ENCODE peak calls at places on chromosome 2, in ten cellular contexts. One of them, this sample, is unnamed.

GRCh38 chr2:110657721-110658305 is 20.1 kb downstream of the BUB1 start:
- DNase-seq in Peyer's patch: no peak
- DNase-seq in GM20000: no peak
- DNase-seq in dorsolateral prefrontal cortex: no peak
- DNase-seq in mammary epithelial cell: no peak
- DNase-seq in MCF 10A: no peak
- DNase-seq in kidney: no peak
- DNase-seq in brain microvascular endothelial cell: no peak
- DNase-seq in neural crest cell: no peak
- DNase-seq in PC-3: no peak
- DNase-seq in this sample: no peak

GRCh38 chr2:12442627-12442928 is 274.2 kb upstream of the TRIB2 start:
- DNase-seq in MCF 10A: no peak
- DNase-seq in mammary epithelial cell: no peak
- DNase-seq in GM20000: no peak
- DNase-seq in neural crest cell: no peak
- DNase-seq in kidney: no peak
- DNase-seq in PC-3: peak; percentile 53
- DNase-seq in Peyer's patch: no peak
- DNase-seq in brain microvascular endothelial cell: no peak
- DNase-seq in dorsolateral prefrontal cortex: no peak
- DNase-seq in this sample: no peak

GRCh38 chr2:218229851-218230250 is 12.9 kb downstream of the ARPC2 start:
- DNase-seq in kidney: no peak
- DNase-seq in MCF 10A: peak; percentile 84
- DNase-seq in brain microvascular endothelial cell: no peak
- DNase-seq in neural crest cell: no peak
- DNase-seq in Peyer's patch: no peak
- DNase-seq in mammary epithelial cell: peak; percentile 82
- DNase-seq in dorsolateral prefrontal cortex: no peak
- DNase-seq in PC-3: peak; percentile 47
- DNase-seq in GM20000: no peak
- DNase-seq in this sample: no peak

GRCh38 chr2:188024811-188025210 is 266.9 kb upstream of the GULP1 start:
- DNase-seq in brain microvascular endothelial cell: no peak
- DNase-seq in kidney: no peak
- DNase-seq in mammary epithelial cell: no peak
- DNase-seq in MCF 10A: peak; percentile 5
- DNase-seq in GM20000: no peak
- DNase-seq in neural crest cell: no peak
- DNase-seq in dorsolateral prefrontal cortex: no peak
- DNase-seq in Peyer's patch: no peak
- DNase-seq in PC-3: no peak
- DNase-seq in this sample: no peak

GRCh38 chr2:121080013-121080772 is 204.8 kb downstream of the TFCP2L1 start:
- DNase-seq in Peyer's patch: no peak
- DNase-seq in dorsolateral prefrontal cortex: peak; percentile 57
- DNase-seq in mammary epithelial cell: no peak
- DNase-seq in kidney: no peak
- DNase-seq in MCF 10A: peak; percentile 71
- DNase-seq in neural crest cell: peak; percentile 87
- DNase-seq in PC-3: peak; percentile 82
- DNase-seq in GM20000: peak; percentile 72
- DNase-seq in brain microvascular endothelial cell: peak; percentile 37
- DNase-seq in this sample: peak; percentile 4

GRCh38 chr2:73825408-73825807 is 3.4 kb upstream of the STAMBP start:
- DNase-seq in mammary epithelial cell: no peak
- DNase-seq in brain microvascular endothelial cell: no peak
- DNase-seq in dorsolateral prefrontal cortex: no peak
- DNase-seq in GM20000: no peak
- DNase-seq in Peyer's patch: no peak
- DNase-seq in kidney: no peak
- DNase-seq in MCF 10A: no peak
- DNase-seq in neural crest cell: no peak
- DNase-seq in PC-3: no peak
- DNase-seq in this sample: no peak

GRCh38 chr2:227703280-227703732 is 14.5 kb downstream of the SLC19A3 start:
- DNase-seq in dorsolateral prefrontal cortex: no peak
- DNase-seq in kidney: no peak
- DNase-seq in MCF 10A: peak; percentile 66
- DNase-seq in PC-3: peak; percentile 85
- DNase-seq in neural crest cell: no peak
- DNase-seq in mammary epithelial cell: peak; percentile 61
- DNase-seq in GM20000: no peak
- DNase-seq in Peyer's patch: no peak
- DNase-seq in brain microvascular endothelial cell: no peak
- DNase-seq in this sample: peak; percentile 14

GRCh38 chr2:99608092-99608491 is 118.3 kb upstream of the REV1 start:
- DNase-seq in neural crest cell: no peak
- DNase-seq in GM20000: no peak
- DNase-seq in Peyer's patch: no peak
- DNase-seq in brain microvascular endothelial cell: no peak
- DNase-seq in PC-3: no peak
- DNase-seq in mammary epithelial cell: no peak
- DNase-seq in dorsolateral prefrontal cortex: no peak
- DNase-seq in MCF 10A: no peak
- DNase-seq in kidney: no peak
- DNase-seq in this sample: no peak

GRCh38 chr2:10276481-10277292 is 26.0 kb upstream of the HPCAL1 start:
- DNase-seq in brain microvascular endothelial cell: no peak
- DNase-seq in PC-3: no peak
- DNase-seq in neural crest cell: no peak
- DNase-seq in GM20000: no peak
- DNase-seq in mammary epithelial cell: no peak
- DNase-seq in MCF 10A: no peak
- DNase-seq in Peyer's patch: no peak
- DNase-seq in kidney: peak; percentile 56
- DNase-seq in dorsolateral prefrontal cortex: no peak
- DNase-seq in this sample: no peak

GRCh38 chr2:88880441-88880953 is 189.0 kb downstream of the RPIA start:
- DNase-seq in GM20000: no peak
- DNase-seq in MCF 10A: peak; percentile 70
- DNase-seq in Peyer's patch: peak; percentile 29
- DNase-seq in dorsolateral prefrontal cortex: no peak
- DNase-seq in PC-3: peak; percentile 72
- DNase-seq in mammary epithelial cell: peak; percentile 45
- DNase-seq in brain microvascular endothelial cell: peak; percentile 47
- DNase-seq in kidney: no peak
- DNase-seq in neural crest cell: no peak
- DNase-seq in this sample: peak; percentile 11

GRCh38 chr2:84526562-84526961 is 10.3 kb downstream of the DNAH6 start:
- DNase-seq in GM20000: no peak
- DNase-seq in MCF 10A: no peak
- DNase-seq in PC-3: no peak
- DNase-seq in brain microvascular endothelial cell: no peak
- DNase-seq in Peyer's patch: no peak
- DNase-seq in mammary epithelial cell: no peak
- DNase-seq in dorsolateral prefrontal cortex: no peak
- DNase-seq in kidney: no peak
- DNase-seq in neural crest cell: no peak
- DNase-seq in this sample: no peak

GRCh38 chr2:235852528-235852920 is 315.7 kb downstream of the GBX2 start:
- DNase-seq in Peyer's patch: no peak
- DNase-seq in MCF 10A: no peak
- DNase-seq in neural crest cell: peak; percentile 45
- DNase-seq in kidney: no peak
- DNase-seq in GM20000: no peak
- DNase-seq in brain microvascular endothelial cell: no peak
- DNase-seq in PC-3: no peak
- DNase-seq in dorsolateral prefrontal cortex: no peak
- DNase-seq in mammary epithelial cell: no peak
- DNase-seq in this sample: no peak

GRCh38 chr2:28325567-28326468 is 66.8 kb upstream of the FOSL2 start:
- DNase-seq in GM20000: no peak
- DNase-seq in MCF 10A: peak; percentile 60
- DNase-seq in mammary epithelial cell: no peak
- DNase-seq in kidney: peak; percentile 89
- DNase-seq in PC-3: no peak
- DNase-seq in Peyer's patch: no peak
- DNase-seq in dorsolateral prefrontal cortex: no peak
- DNase-seq in neural crest cell: no peak
- DNase-seq in brain microvascular endothelial cell: no peak
- DNase-seq in this sample: no peak

GRCh38 chr2:196278491-196278911 is 107.1 kb upstream of the STK17B start:
- DNase-seq in MCF 10A: no peak
- DNase-seq in kidney: no peak
- DNase-seq in PC-3: peak; percentile 73
- DNase-seq in dorsolateral prefrontal cortex: no peak
- DNase-seq in neural crest cell: no peak
- DNase-seq in mammary epithelial cell: peak; percentile 61
- DNase-seq in brain microvascular endothelial cell: peak; percentile 90
- DNase-seq in Peyer's patch: no peak
- DNase-seq in GM20000: no peak
- DNase-seq in this sample: no peak

GRCh38 chr2:237704476-237705224 is 77.3 kb downstream of the LRRFIP1 start:
- DNase-seq in mammary epithelial cell: peak; percentile 57
- DNase-seq in neural crest cell: no peak
- DNase-seq in dorsolateral prefrontal cortex: no peak
- DNase-seq in GM20000: no peak
- DNase-seq in Peyer's patch: no peak
- DNase-seq in MCF 10A: peak; percentile 76
- DNase-seq in kidney: no peak
- DNase-seq in PC-3: peak; percentile 67
- DNase-seq in brain microvascular endothelial cell: no peak
- DNase-seq in this sample: no peak
- TF ChIP-seq CTCF in mammary epithelial cell: no peak
- TF ChIP-seq CTCF in neural crest cell: no peak
- TF ChIP-seq CTCF in dorsolateral prefrontal cortex: no peak
- TF ChIP-seq CTCF in GM20000: no peak
- TF ChIP-seq CTCF in Peyer's patch: no peak
- TF ChIP-seq CTCF in MCF 10A: no peak
- TF ChIP-seq CTCF in kidney: no peak
- TF ChIP-seq CTCF in PC-3: no peak
- TF ChIP-seq CTCF in brain microvascular endothelial cell: no peak
- TF ChIP-seq CTCF in this sample: no peak

DNA sequence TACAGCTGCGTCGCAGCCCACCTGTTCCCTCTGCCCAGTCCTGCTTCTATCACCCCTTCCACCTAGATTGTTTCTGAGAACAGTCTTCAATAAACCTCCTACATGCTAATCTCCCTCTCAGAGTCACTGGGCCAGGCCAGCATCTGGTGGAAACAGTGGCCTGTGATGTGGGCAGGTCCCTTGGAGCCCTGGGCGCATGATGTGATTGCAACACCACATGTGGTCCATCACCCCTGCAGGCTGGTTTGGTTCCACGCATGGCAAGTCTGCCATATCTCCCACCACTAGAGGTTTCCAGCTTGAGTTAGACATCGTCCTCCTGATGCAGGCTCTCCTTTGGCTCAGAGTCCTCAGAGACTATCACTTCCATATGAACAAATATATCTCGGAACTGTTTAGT is 83.5 kb downstream of the PRKCE start:
- DNase-seq in GM20000: no peak
- DNase-seq in mammary epithelial cell: no peak
- DNase-seq in neural crest cell: no peak
- DNase-seq in MCF 10A: no peak
- DNase-seq in kidney: no peak
- DNase-seq in brain microvascular endothelial cell: no peak
- DNase-seq in Peyer's patch: no peak
- DNase-seq in dorsolateral prefrontal cortex: no peak
- DNase-seq in PC-3: no peak
- DNase-seq in this sample: no peak
- TF ChIP-seq CTCF in GM20000: no peak
- TF ChIP-seq CTCF in mammary epithelial cell: no peak
- TF ChIP-seq CTCF in neural crest cell: no peak
- TF ChIP-seq CTCF in MCF 10A: no peak
- TF ChIP-seq CTCF in kidney: no peak
- TF ChIP-seq CTCF in brain microvascular endothelial cell: no peak
- TF ChIP-seq CTCF in Peyer's patch: no peak
- TF ChIP-seq CTCF in dorsolateral prefrontal cortex: no peak
- TF ChIP-seq CTCF in PC-3: no peak
- TF ChIP-seq CTCF in this sample: no peak

GRCh38 chr2:237602409-237602808 is 11.9 kb upstream of the RAB17 start:
- DNase-seq in mammary epithelial cell: no peak
- DNase-seq in neural crest cell: no peak
- DNase-seq in MCF 10A: no peak
- DNase-seq in Peyer's patch: no peak
- DNase-seq in dorsolateral prefrontal cortex: no peak
- DNase-seq in GM20000: no peak
- DNase-seq in PC-3: no peak
- DNase-seq in kidney: no peak
- DNase-seq in brain microvascular endothelial cell: no peak
- DNase-seq in this sample: no peak
- TF ChIP-seq CTCF in mammary epithelial cell: no peak
- TF ChIP-seq CTCF in neural crest cell: no peak
- TF ChIP-seq CTCF in MCF 10A: no peak
- TF ChIP-seq CTCF in Peyer's patch: no peak
- TF ChIP-seq CTCF in dorsolateral prefrontal cortex: no peak
- TF ChIP-seq CTCF in GM20000: no peak
- TF ChIP-seq CTCF in PC-3: no peak
- TF ChIP-seq CTCF in kidney: no peak
- TF ChIP-seq CTCF in brain microvascular endothelial cell: no peak
- TF ChIP-seq CTCF in this sample: no peak

GRCh38 chr2:166380615-166381014 is 4.9 kb upstream of the SCN9A start:
- DNase-seq in PC-3: no peak
- DNase-seq in GM20000: no peak
- DNase-seq in neural crest cell: no peak
- DNase-seq in dorsolateral prefrontal cortex: no peak
- DNase-seq in Peyer's patch: no peak
- DNase-seq in brain microvascular endothelial cell: no peak
- DNase-seq in kidney: no peak
- DNase-seq in MCF 10A: no peak
- DNase-seq in mammary epithelial cell: no peak
- DNase-seq in this sample: no peak
- TF ChIP-seq CTCF in PC-3: no peak
- TF ChIP-seq CTCF in GM20000: no peak
- TF ChIP-seq CTCF in neural crest cell: no peak
- TF ChIP-seq CTCF in dorsolateral prefrontal cortex: no peak
- TF ChIP-seq CTCF in Peyer's patch: no peak
- TF ChIP-seq CTCF in brain microvascular endothelial cell: no peak
- TF ChIP-seq CTCF in kidney: no peak
- TF ChIP-seq CTCF in MCF 10A: no peak
- TF ChIP-seq CTCF in mammary epithelial cell: no peak
- TF ChIP-seq CTCF in this sample: no peak